ENCODE peak calls at places on chromosomes 4 and X, in five cellular contexts. G is hepatocyte, X is cardiac fibroblast, E is AG09309, K is pancreas. Q is an unnamed sample.

GRCh38 chr4:27100713-27101112 is 240.1 kb downstream of the STIM2 start:
- DNase-seq in G (peak; percentile 19), X (no peak), E (no peak), K (no peak), Q (no peak)

GRCh38 chrX:72394518-72395163 is 88.9 kb upstream of the CITED1 start:
- DNase-seq in G (peak; percentile 13), X (peak; percentile 38), E (peak; percentile 16), K (no peak), Q (no peak)

GRCh38 chrX:133085785-133086184 is 11.1 kb downstream of the USP26 start:
- DNase-seq in G (no peak), X (no peak), E (no peak), K (peak; percentile 19), Q (no peak)

GRCh38 chr4:128823025-128823661 is 13.6 kb downstream of the JADE1 start:
- DNase-seq in G (no peak), X (peak; percentile 93), E (peak; percentile 92), K (no peak), Q (no peak)

GRCh38 chr4:177907736-177908424 is 465.6 kb upstream of the AGA start:
- DNase-seq in G (peak; percentile 40), X (no peak), E (no peak), K (no peak), Q (no peak)

GRCh38 chr4:41935652-41936021 is 408 bp downstream of the TMEM33 start:
- DNase-seq in G (peak; percentile 61), X (peak; percentile 35), E (no peak), K (no peak), Q (peak; percentile 47)

GRCh38 chr4:76772498-76773106 is 125.3 kb downstream of the SOWAHB start:
- DNase-seq in G (peak; percentile 46), X (peak; percentile 81), E (no peak), K (no peak), Q (no peak)

GRCh38 chr4:74446193-74446868 is 1.4 kb downstream of the AREG start:
- DNase-seq in G (no peak), X (no peak), E (no peak), K (no peak), Q (no peak)

GRCh38 chr4:1487761-1488160 is 81.5 kb upstream of the NKX1-1 start:
- DNase-seq in G (no peak), X (no peak), E (no peak), K (no peak), Q (no peak)

GRCh38 chrX:9935436-9935835 is 31.7 kb upstream of the CLDN34 start:
- DNase-seq in G (no peak), X (no peak), E (no peak), K (no peak), Q (no peak)

GRCh38 chr4:184310171-184310567 is 92.5 kb upstream of the ENPP6 start:
- DNase-seq in G (no peak), X (peak; percentile 19), E (no peak), K (no peak), Q (peak; percentile 63)

GRCh38 chrX:32687379-32687778 is 524.0 kb downstream of the DMD start:
- DNase-seq in G (no peak), X (no peak), E (no peak), K (no peak), Q (no peak)

GRCh38 chrX:130728208-130728607 is 174.8 kb downstream of the ENOX2 start:
- DNase-seq in G (no peak), X (peak; percentile 46), E (no peak), K (no peak), Q (no peak)

GRCh38 chrX:136251042-136251991 is at the start of gene MAP7D3:
- DNase-seq in G (peak; percentile 78), X (peak; percentile 45), E (no peak), K (peak; percentile 55), Q (peak; percentile 87)

GRCh38 chrX:108224727-108225455 is 133.3 kb downstream of the ATG4A start:
- DNase-seq in G (peak; percentile 59), X (peak; percentile 40), E (no peak), K (no peak), Q (peak; percentile 24)

GRCh38 chr4:168557658-168558057 is 60.8 kb downstream of the PALLD start:
- DNase-seq in G (no peak), X (no peak), E (no peak), K (no peak), Q (no peak)

GRCh38 chr4:168553714-168554370 is 57.0 kb downstream of the PALLD start:
- DNase-seq in G (no peak), X (no peak), E (no peak), K (no peak), Q (no peak)

GRCh38 chr4:168551945-168552695 is 55.3 kb downstream of the PALLD start:
- DNase-seq in G (no peak), X (no peak), E (no peak), K (no peak), Q (no peak)

GRCh38 chr4:168558587-168558986 is 61.7 kb downstream of the PALLD start:
- DNase-seq in G (no peak), X (peak; percentile 86), E (no peak), K (no peak), Q (no peak)

DNA sequence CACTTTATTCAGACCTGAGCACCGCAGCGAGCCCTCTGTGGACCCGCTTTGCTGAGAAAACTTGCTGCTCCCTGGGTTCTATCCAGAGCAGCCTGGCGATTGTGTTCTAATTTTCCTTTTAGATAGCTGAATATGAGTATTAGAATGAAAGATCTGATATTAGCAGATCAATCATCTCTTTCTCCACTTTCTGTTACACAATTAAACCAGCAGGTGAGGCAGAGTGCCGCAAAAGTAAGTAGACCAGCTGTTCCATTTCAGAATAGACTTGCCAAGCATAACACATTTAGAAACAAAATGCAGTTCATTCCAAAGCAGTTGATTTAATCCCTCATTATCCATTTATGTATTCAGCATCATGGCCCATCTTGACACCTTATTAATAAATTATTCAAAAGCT is 58.6 kb downstream of the PALLD start:
- DNase-seq in G (no peak), X (no peak), E (no peak), K (no peak), Q (no peak)
- TF ChIP-seq CTCF in G (no peak), X (no peak), E (no peak), K (no peak), Q (no peak)

GRCh38 chr4:110826656-110827055 is 203.8 kb upstream of the PITX2 start:
- DNase-seq in G (no peak), X (no peak), E (no peak), K (no peak), Q (no peak)
- TF ChIP-seq CTCF in G (no peak), X (no peak), E (no peak), K (no peak), Q (no peak)

GRCh38 chrX:66698273-66699204 is 59.7 kb upstream of the EDA2R start:
- DNase-seq in G (no peak), X (no peak), E (no peak), K (no peak), Q (no peak)
- TF ChIP-seq CTCF in G (no peak), X (no peak), E (no peak), K (no peak), Q (no peak)

DNA sequence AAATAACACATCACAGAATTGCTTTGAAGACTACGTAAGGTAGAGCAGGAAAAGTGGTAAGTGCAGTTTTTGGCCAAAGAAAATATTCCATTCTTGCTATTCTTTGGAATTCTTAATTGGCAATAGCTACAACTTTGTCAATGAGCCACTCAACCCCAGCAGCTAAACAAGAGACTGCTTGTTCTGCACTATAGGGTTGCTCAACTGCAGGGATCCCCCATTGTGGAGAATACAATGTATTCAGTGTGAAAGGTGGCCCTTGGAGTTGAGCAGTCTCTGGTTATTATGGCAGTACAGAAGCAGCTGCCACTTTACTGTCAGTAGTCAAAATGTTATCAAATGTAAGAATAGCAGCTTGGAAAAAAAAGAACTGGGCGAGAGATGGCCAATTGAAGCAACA is 808.7 kb downstream of the CENPC start:
- DNase-seq in G (no peak), X (no peak), E (no peak), K (no peak), Q (no peak)
- TF ChIP-seq CTCF in G (no peak), X (no peak), E (no peak), K (no peak), Q (no peak)

GRCh38 chrX:48918303-48918643 is 551 bp downstream of the PIM2 start:
- DNase-seq in G (no peak), X (no peak), E (no peak), K (no peak), Q (no peak)

GRCh38 chrX:48919360-48919821 is 567 bp upstream of the PIM2 start:
- DNase-seq in G (no peak), X (peak; percentile 8), E (no peak), K (no peak), Q (no peak)

GRCh38 chrX:48917139-48917980 is 1.5 kb downstream of the PIM2 start:
- DNase-seq in G (peak; percentile 93), X (peak; percentile 91), E (peak; percentile 55), K (peak; percentile 91), Q (peak; percentile 84)

GRCh38 chrX:48919947-48920712 is 1.3 kb upstream of the PIM2 start:
- DNase-seq in G (no peak), X (no peak), E (no peak), K (no peak), Q (no peak)

GRCh38 chrX:48918644-48919340 is at the start of gene PIM2:
- DNase-seq in G (peak; percentile 94), X (peak; percentile 70), E (no peak), K (peak; percentile 92), Q (peak; percentile 90)
- TF ChIP-seq CTCF in G (no peak), X (no peak), E (no peak), K (no peak), Q (no peak)

DNA sequence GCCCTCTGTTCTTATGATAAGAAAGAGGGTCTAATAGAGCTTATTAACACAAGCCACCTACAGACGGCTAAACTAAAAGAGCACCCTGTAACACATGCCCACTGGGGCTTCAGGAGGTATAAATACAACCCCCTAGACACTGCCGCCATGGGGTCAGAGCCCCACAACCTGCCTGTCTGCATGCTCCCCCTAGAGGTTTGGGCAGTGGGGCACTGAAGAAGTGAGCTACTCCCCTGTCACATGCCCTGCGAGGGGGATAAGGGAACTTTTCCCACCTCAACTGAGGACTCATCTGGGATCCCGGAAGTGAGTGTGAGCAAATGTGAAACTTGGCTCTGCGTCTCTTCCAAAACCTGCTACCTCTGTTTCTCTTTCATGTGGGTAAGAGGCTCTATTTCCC is 334.5 kb downstream of the ADAM29 start:
- DNase-seq in G (no peak), X (no peak), E (no peak), K (no peak), Q (no peak)
- TF ChIP-seq CTCF in G (no peak), X (no peak), E (no peak), K (no peak), Q (no peak)

GRCh38 chr4:121070696-121071639 is 1.4 kb downstream of the NDNF start:
- DNase-seq in G (peak; percentile 66), X (peak; percentile 36), E (no peak), K (peak; percentile 55), Q (peak; percentile 28)
- TF ChIP-seq CTCF in G (peak; percentile 37), X (peak; percentile 44), E (peak; percentile 52), K (no peak), Q (no peak)

Q was measured in GM13976.